ENCODE peak calls at places on chromosomes 5 and 9, in five cellular contexts. V is stimulated activated CD4-positive, alpha-beta T cell treated with anti-CD3 and anti-CD28 coated beads, Interleukin-15, amount 100 ng/mL, for 1 hour; N is activated CD4-positive, alpha-beta T cell treated with anti-CD3 and anti-CD28 coated beads, Interleukin-2, amount 50 U/mL, for 1 hour; H is fibroblast of gingiva; M is A549. G is an unnamed sample.

GRCh38 chr9:72537671-72538070 is 16.3 kb downstream of the TMC1 start:
- DNase-seq in M (no peak), N (no peak), V (no peak), H (no peak), G (no peak)

GRCh38 chr5:157864067-157864466 is 5.1 kb upstream of the CLINT1 start:
- DNase-seq in V (no peak), H (no peak), M (no peak), N (no peak), G (no peak)

GRCh38 chr9:110059461-110059860 is 148.5 kb downstream of the C9orf152 start:
- DNase-seq in H (no peak), V (no peak), N (no peak), M (no peak), G (no peak)

GRCh38 chr9:138009456-138010273 is 132.1 kb downstream of the CACNA1B start:
- DNase-seq in N (no peak), H (no peak), V (no peak), M (no peak), G (no peak)

GRCh38 chr9:119375892-119376291 is 6.7 kb upstream of the BRINP1 start:
- DNase-seq in H (no peak), V (no peak), M (peak; percentile 10), N (no peak), G (peak; percentile 26)

GRCh38 chr9:85900504-85901201 is 40.3 kb upstream of the NAA35 start:
- DNase-seq in H (peak; percentile 31), V (no peak), N (peak; percentile 26), M (peak; percentile 15), G (no peak)

GRCh38 chr9:98833090-98833956 is 25.9 kb downstream of the GALNT12 start:
- DNase-seq in H (no peak), M (no peak), N (no peak), V (no peak), G (no peak)

GRCh38 chr5:69136296-69136695 is 30.7 kb upstream of the CCNB1 start:
- DNase-seq in V (no peak), M (no peak), N (no peak), H (peak; percentile 93), G (no peak)

GRCh38 chr9:91481971-91482370 is 58.3 kb upstream of the NFIL3 start:
- DNase-seq in M (no peak), N (no peak), V (no peak), H (peak; percentile 31), G (no peak)

GRCh38 chr5:66929281-66929680 is 267.3 kb downstream of the CD180 start:
- DNase-seq in M (no peak), V (no peak), H (no peak), N (no peak), G (no peak)

GRCh38 chr9:111037744-111038335 is 430 bp downstream of the LPAR1 start:
- DNase-seq in H (peak; percentile 40), V (no peak), M (no peak), N (no peak), G (peak; percentile 30)

GRCh38 chr9:136587944-136588662 is 42.3 kb upstream of the NOTCH1 start:
- DNase-seq in N (peak; percentile 16), H (no peak), M (no peak), V (no peak), G (no peak)

GRCh38 chr9:133321411-133321935 is 14.5 kb downstream of the SURF6 start:
- DNase-seq in H (no peak), V (no peak), M (no peak), N (no peak), G (no peak)

GRCh38 chr5:135307143-135307903 is 91.7 kb downstream of the MACROH2A1 start:
- DNase-seq in H (no peak), V (no peak), M (no peak), N (no peak), G (no peak)

GRCh38 chr5:26245327-26245726 is 793.1 kb downstream of the CDH9 start:
- DNase-seq in V (no peak), N (no peak), M (no peak), H (no peak), G (no peak)

GRCh38 chr9:76810377-76810957 is 46.2 kb downstream of the PCA3 start:
- DNase-seq in V (no peak), M (peak; percentile 8), H (peak; percentile 54), N (no peak), G (peak; percentile 54)

GRCh38 chr5:1921711-1922110 is 39.0 kb upstream of the IRX4 start:
- DNase-seq in H (no peak), N (no peak), V (no peak), M (no peak), G (no peak)

GRCh38 chr5:6401410-6401809 is 23.1 kb upstream of the MED10 start:
- DNase-seq in M (no peak), H (no peak), N (no peak), V (no peak), G (no peak)

GRCh38 chr9:4182831-4183230 is 117.0 kb downstream of the GLIS3 start:
- DNase-seq in H (no peak), V (no peak), M (no peak), N (no peak), G (no peak)

GRCh38 chr5:172543484-172544298 is 89.4 kb upstream of the SH3PXD2B start:
- DNase-seq in V (no peak), N (no peak), M (no peak), H (no peak), G (no peak)

GRCh38 chr5:125659316-125660071 is 763.7 kb upstream of the GRAMD2B start:
- DNase-seq in M (no peak), H (peak; percentile 85), V (no peak), N (no peak), G (no peak)

GRCh38 chr5:7412369-7412768 is 16.4 kb downstream of the ADCY2 start:
- DNase-seq in V (no peak), M (no peak), N (no peak), H (no peak), G (no peak)

GRCh38 chr9:98637381-98637780 is 71.4 kb downstream of the GABBR2 start:
- DNase-seq in N (no peak), M (no peak), H (no peak), V (no peak), G (no peak)

GRCh38 chr9:69023650-69024049 is 9.7 kb upstream of the PRKACG start:
- DNase-seq in H (no peak), V (no peak), N (no peak), M (no peak), G (no peak)

GRCh38 chr5:78162253-78162862 is 132.1 kb downstream of the AP3B1 start:
- DNase-seq in N (no peak), V (no peak), M (peak; percentile 10), H (no peak), G (no peak)

GRCh38 chr9:130058154-130058553 is 4.4 kb downstream of the GPR107 start:
- DNase-seq in N (no peak), H (no peak), M (peak; percentile 71), V (no peak), G (no peak)

GRCh38 chr5:13027886-13028285 is 916.6 kb downstream of the DNAH5 start:
- DNase-seq in N (no peak), V (no peak), M (no peak), H (no peak), G (no peak)

GRCh38 chr5:91118802-91119201 is 264.3 kb downstream of the ARRDC3 start:
- DNase-seq in N (no peak), V (no peak), H (peak; percentile 16), M (no peak), G (no peak)

GRCh38 chr5:57435701-57436134 is 46.9 kb downstream of the ACTBL2 start:
- DNase-seq in N (no peak), V (no peak), M (peak; percentile 30), H (no peak), G (peak; percentile 84)

GRCh38 chr9:99239341-99240055 is 17.4 kb downstream of the SEC61B start:
- DNase-seq in N (no peak), H (peak; percentile 28), M (no peak), V (no peak), G (no peak)

GRCh38 chr5:166909040-166909439 is 1382.4 kb upstream of the WWC1 start:
- DNase-seq in H (no peak), M (no peak), N (no peak), V (no peak), G (peak; percentile 88)

GRCh38 chr9:122172131-122172530 is 12.4 kb downstream of the MORN5 start:
- DNase-seq in N (no peak), M (no peak), V (no peak), H (no peak), G (no peak)

GRCh38 chr5:8827701-8828100 is 718.2 kb downstream of the SEMA5A start:
- DNase-seq in N (no peak), V (no peak), M (no peak), H (no peak), G (peak; percentile 41)

GRCh38 chr5:142095035-142095434 is 13.5 kb upstream of the NDFIP1 start:
- DNase-seq in V (peak; percentile 12), M (no peak), H (no peak), N (peak; percentile 50), G (no peak)

GRCh38 chr9:76266649-76267627 is 127.3 kb downstream of the RFK start:
- DNase-seq in M (no peak), N (no peak), V (no peak), H (no peak), G (no peak)

GRCh38 chr5:132814441-132815294 is 1.6 kb downstream of the SOWAHA start:
- DNase-seq in H (no peak), N (no peak), M (no peak), V (no peak), G (no peak)

GRCh38 chr5:149457393-149457763 is 78.3 kb upstream of the IL17B start:
- DNase-seq in H (no peak), M (no peak), N (no peak), V (no peak), G (no peak)

G was measured in RCC 7860.